ENCODE peak calls at places on chromosome 18, in six cellular contexts. One of them, this sample, is unnamed.

GRCh38 chr18:43422483-43422882 is 145.2 kb upstream of the SYT4 start:
- DNase-seq in RWPE1: no peak
- DNase-seq in HCEC 1CT: no peak
- DNase-seq in T-helper 22 cell: no peak
- DNase-seq in AG09309: no peak
- DNase-seq in choroid plexus epithelial cell: peak
- DNase-seq in this sample: peak

GRCh38 chr18:26051845-26052244 is 38.6 kb downstream of the SS18 start:
- DNase-seq in RWPE1: no peak
- DNase-seq in HCEC 1CT: peak
- DNase-seq in T-helper 22 cell: no peak
- DNase-seq in AG09309: no peak
- DNase-seq in choroid plexus epithelial cell: no peak
- DNase-seq in this sample: no peak

GRCh38 chr18:61551586-61551985 is 218.4 kb downstream of the CDH20 start:
- DNase-seq in RWPE1: peak
- DNase-seq in HCEC 1CT: peak
- DNase-seq in T-helper 22 cell: no peak
- DNase-seq in AG09309: peak
- DNase-seq in choroid plexus epithelial cell: peak
- DNase-seq in this sample: peak

GRCh38 chr18:10239138-10239537 is 215.3 kb upstream of the APCDD1 start:
- DNase-seq in RWPE1: no peak
- DNase-seq in HCEC 1CT: no peak
- DNase-seq in T-helper 22 cell: no peak
- DNase-seq in AG09309: peak
- DNase-seq in choroid plexus epithelial cell: peak
- DNase-seq in this sample: no peak

GRCh38 chr18:34643982-34644381 is 66.1 kb upstream of the DTNA start:
- DNase-seq in RWPE1: no peak
- DNase-seq in HCEC 1CT: peak
- DNase-seq in T-helper 22 cell: no peak
- DNase-seq in AG09309: no peak
- DNase-seq in choroid plexus epithelial cell: peak
- DNase-seq in this sample: no peak

GRCh38 chr18:58336605-58337004 is 292.3 kb downstream of the ALPK2 start:
- DNase-seq in RWPE1: no peak
- DNase-seq in HCEC 1CT: peak
- DNase-seq in T-helper 22 cell: no peak
- DNase-seq in AG09309: no peak
- DNase-seq in choroid plexus epithelial cell: peak
- DNase-seq in this sample: no peak

GRCh38 chr18:13416848-13417247 is 198.3 kb downstream of the LDLRAD4 start:
- DNase-seq in RWPE1: no peak
- DNase-seq in HCEC 1CT: no peak
- DNase-seq in T-helper 22 cell: no peak
- DNase-seq in AG09309: no peak
- DNase-seq in choroid plexus epithelial cell: no peak
- DNase-seq in this sample: no peak

GRCh38 chr18:65983750-65984149 is 232.9 kb downstream of the CDH7 start:
- DNase-seq in RWPE1: no peak
- DNase-seq in HCEC 1CT: no peak
- DNase-seq in T-helper 22 cell: no peak
- DNase-seq in AG09309: no peak
- DNase-seq in choroid plexus epithelial cell: peak
- DNase-seq in this sample: no peak

GRCh38 chr18:26448714-26449159 is 99.6 kb downstream of the KCTD1 start:
- DNase-seq in RWPE1: no peak
- DNase-seq in HCEC 1CT: no peak
- DNase-seq in T-helper 22 cell: no peak
- DNase-seq in AG09309: no peak
- DNase-seq in choroid plexus epithelial cell: no peak
- DNase-seq in this sample: no peak

GRCh38 chr18:21559195-21559594 is 41.3 kb downstream of the ESCO1 start:
- DNase-seq in RWPE1: no peak
- DNase-seq in HCEC 1CT: no peak
- DNase-seq in T-helper 22 cell: no peak
- DNase-seq in AG09309: no peak
- DNase-seq in choroid plexus epithelial cell: no peak
- DNase-seq in this sample: no peak

GRCh38 chr18:11799066-11799465 is 52.1 kb upstream of the CHMP1B start:
- DNase-seq in RWPE1: no peak
- DNase-seq in HCEC 1CT: no peak
- DNase-seq in T-helper 22 cell: no peak
- DNase-seq in AG09309: no peak
- DNase-seq in choroid plexus epithelial cell: no peak
- DNase-seq in this sample: no peak

GRCh38 chr18:26548144-26549102 is at the start of gene KCTD1:
- DNase-seq in RWPE1: peak
- DNase-seq in HCEC 1CT: peak
- DNase-seq in T-helper 22 cell: peak
- DNase-seq in AG09309: peak
- DNase-seq in choroid plexus epithelial cell: peak
- DNase-seq in this sample: peak

GRCh38 chr18:65287642-65288041 is 463.2 kb upstream of the CDH7 start:
- DNase-seq in RWPE1: no peak
- DNase-seq in HCEC 1CT: no peak
- DNase-seq in T-helper 22 cell: no peak
- DNase-seq in AG09309: no peak
- DNase-seq in choroid plexus epithelial cell: no peak
- DNase-seq in this sample: no peak

GRCh38 chr18:75265255-75265654 is 54.7 kb downstream of the TSHZ1 start:
- DNase-seq in RWPE1: no peak
- DNase-seq in HCEC 1CT: no peak
- DNase-seq in T-helper 22 cell: no peak
- DNase-seq in AG09309: no peak
- DNase-seq in choroid plexus epithelial cell: no peak
- DNase-seq in this sample: no peak

GRCh38 chr18:6323319-6323889 is 91.3 kb downstream of the L3MBTL4 start:
- DNase-seq in RWPE1: no peak
- DNase-seq in HCEC 1CT: no peak
- DNase-seq in T-helper 22 cell: no peak
- DNase-seq in AG09309: no peak
- DNase-seq in choroid plexus epithelial cell: no peak
- DNase-seq in this sample: no peak

GRCh38 chr18:13175266-13175665 is 43.3 kb upstream of the LDLRAD4 start:
- DNase-seq in RWPE1: no peak
- DNase-seq in HCEC 1CT: no peak
- DNase-seq in T-helper 22 cell: no peak
- DNase-seq in AG09309: no peak
- DNase-seq in choroid plexus epithelial cell: no peak
- DNase-seq in this sample: no peak

GRCh38 chr18:8778386-8778785 is 73.0 kb downstream of the MTCL1 start:
- DNase-seq in RWPE1: no peak
- DNase-seq in HCEC 1CT: no peak
- DNase-seq in T-helper 22 cell: no peak
- DNase-seq in AG09309: no peak
- DNase-seq in choroid plexus epithelial cell: no peak
- DNase-seq in this sample: no peak

GRCh38 chr18:63320690-63321265 is 1.2 kb upstream of the BCL2 start:
- DNase-seq in RWPE1: no peak
- DNase-seq in HCEC 1CT: peak
- DNase-seq in T-helper 22 cell: no peak
- DNase-seq in AG09309: no peak
- DNase-seq in choroid plexus epithelial cell: peak
- DNase-seq in this sample: peak

This sample was measured in MCF 10A.